ENCODE peak calls at places on chromosomes 13 and 19, in ten cellular contexts. One of them, this sample, is unnamed.

GRCh38 chr13:23462815-23463559 is 29.5 kb upstream of the SACS start:
- DNase-seq in foreskin fibroblast: no peak
- DNase-seq in HS-27A: no peak
- DNase-seq in astrocyte: peak
- DNase-seq in SK-MEL-5: no peak
- DNase-seq in effector memory CD4-positive, alpha-beta T cell: no peak
- DNase-seq in left cardiac atrium: no peak
- DNase-seq in stimulated activated CD4-positive, alpha-beta T cell treated with anti-CD3 and anti-CD28 coated beads, Interleukin-2, amount 100 ng/mL, for 48 hours: no peak
- DNase-seq in activated T-cell treated with anti-CD3 and anti-CD28 coated beads for 1 hour: no peak
- DNase-seq in HFFc6: peak
- DNase-seq in this sample: no peak

GRCh38 chr13:48318014-48318713 is 14.6 kb downstream of the RB1 start:
- DNase-seq in foreskin fibroblast: no peak
- DNase-seq in HS-27A: no peak
- DNase-seq in astrocyte: no peak
- DNase-seq in SK-MEL-5: no peak
- DNase-seq in effector memory CD4-positive, alpha-beta T cell: no peak
- DNase-seq in left cardiac atrium: peak
- DNase-seq in stimulated activated CD4-positive, alpha-beta T cell treated with anti-CD3 and anti-CD28 coated beads, Interleukin-2, amount 100 ng/mL, for 48 hours: no peak
- DNase-seq in activated T-cell treated with anti-CD3 and anti-CD28 coated beads for 1 hour: no peak
- DNase-seq in HFFc6: no peak
- DNase-seq in this sample: no peak

GRCh38 chr13:113151745-113152707 is 6.4 kb upstream of the PROZ start:
- DNase-seq in foreskin fibroblast: peak
- DNase-seq in HS-27A: no peak
- DNase-seq in astrocyte: peak
- DNase-seq in SK-MEL-5: peak
- DNase-seq in effector memory CD4-positive, alpha-beta T cell: no peak
- DNase-seq in left cardiac atrium: no peak
- DNase-seq in stimulated activated CD4-positive, alpha-beta T cell treated with anti-CD3 and anti-CD28 coated beads, Interleukin-2, amount 100 ng/mL, for 48 hours: no peak
- DNase-seq in activated T-cell treated with anti-CD3 and anti-CD28 coated beads for 1 hour: no peak
- DNase-seq in HFFc6: peak
- DNase-seq in this sample: no peak

GRCh38 chr19:952680-953500 is 27.1 kb downstream of the ARID3A start:
- DNase-seq in foreskin fibroblast: no peak
- DNase-seq in HS-27A: no peak
- DNase-seq in astrocyte: no peak
- DNase-seq in SK-MEL-5: no peak
- DNase-seq in effector memory CD4-positive, alpha-beta T cell: no peak
- DNase-seq in left cardiac atrium: no peak
- DNase-seq in stimulated activated CD4-positive, alpha-beta T cell treated with anti-CD3 and anti-CD28 coated beads, Interleukin-2, amount 100 ng/mL, for 48 hours: no peak
- DNase-seq in activated T-cell treated with anti-CD3 and anti-CD28 coated beads for 1 hour: no peak
- DNase-seq in HFFc6: no peak
- DNase-seq in this sample: no peak

GRCh38 chr19:18160792-18161690 is 8.1 kb downstream of the PIK3R2 start:
- DNase-seq in foreskin fibroblast: peak
- DNase-seq in HS-27A: no peak
- DNase-seq in astrocyte: no peak
- DNase-seq in SK-MEL-5: peak
- DNase-seq in effector memory CD4-positive, alpha-beta T cell: peak
- DNase-seq in left cardiac atrium: peak
- DNase-seq in stimulated activated CD4-positive, alpha-beta T cell treated with anti-CD3 and anti-CD28 coated beads, Interleukin-2, amount 100 ng/mL, for 48 hours: peak
- DNase-seq in activated T-cell treated with anti-CD3 and anti-CD28 coated beads for 1 hour: peak
- DNase-seq in HFFc6: peak
- DNase-seq in this sample: no peak

GRCh38 chr19:43354305-43354627 is 780 bp downstream of the CD177 start:
- DNase-seq in foreskin fibroblast: no peak
- DNase-seq in HS-27A: no peak
- DNase-seq in astrocyte: no peak
- DNase-seq in SK-MEL-5: no peak
- DNase-seq in effector memory CD4-positive, alpha-beta T cell: no peak
- DNase-seq in left cardiac atrium: no peak
- DNase-seq in stimulated activated CD4-positive, alpha-beta T cell treated with anti-CD3 and anti-CD28 coated beads, Interleukin-2, amount 100 ng/mL, for 48 hours: no peak
- DNase-seq in activated T-cell treated with anti-CD3 and anti-CD28 coated beads for 1 hour: no peak
- DNase-seq in HFFc6: no peak
- DNase-seq in this sample: no peak

GRCh38 chr19:11041966-11042627 is 47.2 kb upstream of the LDLR start:
- DNase-seq in foreskin fibroblast: no peak
- DNase-seq in HS-27A: no peak
- DNase-seq in astrocyte: no peak
- DNase-seq in SK-MEL-5: no peak
- DNase-seq in effector memory CD4-positive, alpha-beta T cell: no peak
- DNase-seq in left cardiac atrium: no peak
- DNase-seq in stimulated activated CD4-positive, alpha-beta T cell treated with anti-CD3 and anti-CD28 coated beads, Interleukin-2, amount 100 ng/mL, for 48 hours: no peak
- DNase-seq in activated T-cell treated with anti-CD3 and anti-CD28 coated beads for 1 hour: no peak
- DNase-seq in HFFc6: no peak
- DNase-seq in this sample: no peak

GRCh38 chr13:110233181-110233641 is 73.7 kb downstream of the COL4A1 start:
- DNase-seq in foreskin fibroblast: peak
- DNase-seq in HS-27A: no peak
- DNase-seq in astrocyte: peak
- DNase-seq in SK-MEL-5: no peak
- DNase-seq in effector memory CD4-positive, alpha-beta T cell: no peak
- DNase-seq in left cardiac atrium: peak
- DNase-seq in stimulated activated CD4-positive, alpha-beta T cell treated with anti-CD3 and anti-CD28 coated beads, Interleukin-2, amount 100 ng/mL, for 48 hours: no peak
- DNase-seq in activated T-cell treated with anti-CD3 and anti-CD28 coated beads for 1 hour: no peak
- DNase-seq in HFFc6: peak
- DNase-seq in this sample: no peak

GRCh38 chr19:10327793-10328192 is 5.5 kb downstream of the RAVER1 start:
- DNase-seq in foreskin fibroblast: no peak
- DNase-seq in HS-27A: no peak
- DNase-seq in astrocyte: no peak
- DNase-seq in SK-MEL-5: no peak
- DNase-seq in effector memory CD4-positive, alpha-beta T cell: no peak
- DNase-seq in left cardiac atrium: no peak
- DNase-seq in stimulated activated CD4-positive, alpha-beta T cell treated with anti-CD3 and anti-CD28 coated beads, Interleukin-2, amount 100 ng/mL, for 48 hours: no peak
- DNase-seq in activated T-cell treated with anti-CD3 and anti-CD28 coated beads for 1 hour: no peak
- DNase-seq in HFFc6: no peak
- DNase-seq in this sample: no peak

GRCh38 chr13:60931858-60932546 is 483.6 kb downstream of the PCDH20 start:
- DNase-seq in foreskin fibroblast: no peak
- DNase-seq in HS-27A: no peak
- DNase-seq in astrocyte: peak
- DNase-seq in SK-MEL-5: no peak
- DNase-seq in effector memory CD4-positive, alpha-beta T cell: no peak
- DNase-seq in left cardiac atrium: no peak
- DNase-seq in stimulated activated CD4-positive, alpha-beta T cell treated with anti-CD3 and anti-CD28 coated beads, Interleukin-2, amount 100 ng/mL, for 48 hours: no peak
- DNase-seq in activated T-cell treated with anti-CD3 and anti-CD28 coated beads for 1 hour: no peak
- DNase-seq in HFFc6: no peak
- DNase-seq in this sample: peak

GRCh38 chr19:19513671-19514070 is 1.7 kb downstream of the TSSK6 start:
- DNase-seq in foreskin fibroblast: no peak
- DNase-seq in HS-27A: no peak
- DNase-seq in astrocyte: no peak
- DNase-seq in SK-MEL-5: no peak
- DNase-seq in effector memory CD4-positive, alpha-beta T cell: no peak
- DNase-seq in left cardiac atrium: no peak
- DNase-seq in stimulated activated CD4-positive, alpha-beta T cell treated with anti-CD3 and anti-CD28 coated beads, Interleukin-2, amount 100 ng/mL, for 48 hours: no peak
- DNase-seq in activated T-cell treated with anti-CD3 and anti-CD28 coated beads for 1 hour: no peak
- DNase-seq in HFFc6: no peak
- DNase-seq in this sample: no peak

GRCh38 chr13:45850020-45850613 is 1.4 kb downstream of the SIAH3 start:
- DNase-seq in foreskin fibroblast: no peak
- DNase-seq in HS-27A: no peak
- DNase-seq in astrocyte: no peak
- DNase-seq in SK-MEL-5: no peak
- DNase-seq in effector memory CD4-positive, alpha-beta T cell: no peak
- DNase-seq in left cardiac atrium: no peak
- DNase-seq in stimulated activated CD4-positive, alpha-beta T cell treated with anti-CD3 and anti-CD28 coated beads, Interleukin-2, amount 100 ng/mL, for 48 hours: no peak
- DNase-seq in activated T-cell treated with anti-CD3 and anti-CD28 coated beads for 1 hour: no peak
- DNase-seq in HFFc6: no peak
- DNase-seq in this sample: no peak